ENCODE peak calls at places on chromosomes 3 and 15, in ten cellular contexts. M is memory B cell; B is T-helper 9 cell; O is EL; C is A172; Y is activated naive CD8-positive, alpha-beta T cell treated with anti-CD3 and anti-CD28 coated beads for 36 hours; R is activated naive CD4-positive, alpha-beta T cell; T is caudate nucleus; P is activated T-cell treated with anti-CD3 and anti-CD28 coated beads, Interleukin-2, amount 50 U/mL, for 48 hours; V is CD8-positive, alpha-beta memory T cell. S is an unnamed sample.

GRCh38 chr3:134102976-134103375 is 73.3 kb upstream of the SLCO2A1 start:
- DNase-seq in Y (no peak), C (no peak), R (no peak), T (no peak), B (no peak), P (no peak), V (no peak), M (no peak), O (no peak), S (no peak)

GRCh38 chr3:101204246-101204645 is 116.1 kb downstream of the IMPG2 start:
- DNase-seq in C (no peak), M (no peak), P (no peak), T (no peak), Y (no peak), V (no peak), O (no peak), R (no peak), B (no peak), S (no peak)

GRCh38 chr3:102078864-102079808 is 229.8 kb downstream of the NFKBIZ start:
- DNase-seq in V (no peak), O (no peak), M (no peak), B (no peak), P (no peak), Y (no peak), T (no peak), C (no peak), R (peak), S (no peak)

GRCh38 chr3:8882171-8882593 is 81.1 kb downstream of the RAD18 start:
- DNase-seq in P (no peak), B (no peak), R (no peak), C (no peak), O (peak), M (no peak), T (no peak), Y (no peak), V (no peak), S (no peak)

GRCh38 chr15:42332331-42332730 is 27.0 kb upstream of the CAPN3 start:
- DNase-seq in O (peak), R (no peak), V (no peak), B (no peak), T (no peak), C (no peak), Y (no peak), M (no peak), P (no peak), S (no peak)

GRCh38 chr15:67130673-67131601 is 65.5 kb downstream of the SMAD3 start:
- DNase-seq in B (no peak), Y (no peak), R (no peak), T (no peak), C (no peak), P (no peak), O (peak), M (no peak), V (no peak), S (no peak)

GRCh38 chr3:141246224-141246957 is 14.8 kb downstream of the PXYLP1 start:
- DNase-seq in R (no peak), B (no peak), T (no peak), C (no peak), O (no peak), M (no peak), Y (no peak), V (no peak), P (no peak), S (no peak)

GRCh38 chr15:45637552-45638033 is 2.8 kb downstream of the SQOR start:
- DNase-seq in C (peak), Y (peak), B (peak), T (no peak), O (peak), R (peak), P (peak), V (peak), M (peak), S (peak)

GRCh38 chr3:30035935-30036567 is 570.4 kb upstream of the TGFBR2 start:
- DNase-seq in Y (no peak), V (no peak), M (no peak), P (no peak), R (no peak), O (no peak), B (no peak), T (no peak), C (no peak), S (no peak)

GRCh38 chr15:63238181-63238580 is 39.2 kb upstream of the APH1B start:
- DNase-seq in C (no peak), Y (no peak), M (no peak), R (no peak), V (no peak), B (no peak), O (no peak), T (no peak), P (no peak), S (no peak)

GRCh38 chr3:47663630-47664240 is 85.1 kb upstream of the CSPG5 start:
- DNase-seq in Y (no peak), M (no peak), V (no peak), C (no peak), R (no peak), P (no peak), B (no peak), O (no peak), T (no peak), S (no peak)

GRCh38 chr15:101491739-101492640 is 2.5 kb upstream of the PCSK6 start:
- DNase-seq in P (no peak), R (no peak), T (peak), O (no peak), V (no peak), Y (no peak), B (no peak), C (no peak), M (no peak), S (no peak)

GRCh38 chr3:129263161-129263910 is 13.9 kb downstream of the COPG1 start:
- DNase-seq in R (no peak), P (no peak), B (no peak), C (no peak), T (no peak), V (no peak), O (no peak), Y (no peak), M (no peak), S (no peak)

GRCh38 chr3:18249126-18249525 is 176.0 kb downstream of the SATB1 start:
- DNase-seq in O (no peak), R (no peak), P (no peak), T (no peak), B (no peak), V (no peak), Y (no peak), C (no peak), M (no peak), S (no peak)

GRCh38 chr3:146454796-146455195 is 14.6 kb downstream of the PLSCR2 start:
- DNase-seq in R (no peak), P (no peak), Y (no peak), T (no peak), B (no peak), V (no peak), O (no peak), C (no peak), M (no peak), S (no peak)

GRCh38 chr15:64191971-64192830 is 29.4 kb upstream of the PPIB start:
- DNase-seq in R (no peak), O (no peak), T (no peak), M (no peak), P (no peak), B (no peak), V (no peak), C (no peak), Y (no peak), S (no peak)

GRCh38 chr15:49279481-49280186 is 109.6 kb downstream of the GALK2 start:
- DNase-seq in O (no peak), T (no peak), M (no peak), R (no peak), V (no peak), Y (no peak), P (no peak), C (no peak), B (no peak), S (no peak)

GRCh38 chr3:175146258-175146657 is 287.1 kb downstream of the NAALADL2 start:
- DNase-seq in C (no peak), B (no peak), R (no peak), V (no peak), O (peak), Y (no peak), P (no peak), M (no peak), T (no peak), S (no peak)

S was measured in GM12891.